ENCODE peak calls at places on chromosomes 1 and 21, in ten cellular contexts. One of them, this sample, is unnamed.

GRCh38 chr1:231850786-231851185 is 224.2 kb downstream of the DISC1 start:
- DNase-seq in cardiac fibroblast: peak; percentile 76
- DNase-seq in fibroblast of lung: no peak
- DNase-seq in fibroblast of pulmonary artery: no peak
- DNase-seq in NCI-H1092: no peak
- DNase-seq in progenitor cell of endocrine pancreas: no peak
- DNase-seq in breast epithelium: no peak
- DNase-seq in kidney: no peak
- DNase-seq in GM03348: no peak
- DNase-seq in Right ventricle myocardium superior: peak; percentile 67
- DNase-seq in this sample: no peak

GRCh38 chr1:24928631-24929090 is 1.4 kb downstream of the RUNX3 start:
- DNase-seq in cardiac fibroblast: no peak
- DNase-seq in fibroblast of lung: no peak
- DNase-seq in fibroblast of pulmonary artery: no peak
- DNase-seq in NCI-H1092: no peak
- DNase-seq in progenitor cell of endocrine pancreas: no peak
- DNase-seq in breast epithelium: no peak
- DNase-seq in kidney: no peak
- DNase-seq in GM03348: no peak
- DNase-seq in Right ventricle myocardium superior: peak; percentile 42
- DNase-seq in this sample: no peak

GRCh38 chr21:44370027-44370735 is 16.8 kb downstream of the TRPM2 start:
- DNase-seq in cardiac fibroblast: no peak
- DNase-seq in fibroblast of lung: peak; percentile 37
- DNase-seq in fibroblast of pulmonary artery: peak; percentile 13
- DNase-seq in NCI-H1092: no peak
- DNase-seq in progenitor cell of endocrine pancreas: no peak
- DNase-seq in breast epithelium: no peak
- DNase-seq in kidney: peak; percentile 77
- DNase-seq in GM03348: no peak
- DNase-seq in Right ventricle myocardium superior: peak; percentile 32
- DNase-seq in this sample: peak; percentile 87

GRCh38 chr1:72000809-72001208 is 281.5 kb downstream of the NEGR1 start:
- DNase-seq in cardiac fibroblast: no peak
- DNase-seq in fibroblast of lung: peak; percentile 57
- DNase-seq in fibroblast of pulmonary artery: peak; percentile 13
- DNase-seq in NCI-H1092: no peak
- DNase-seq in progenitor cell of endocrine pancreas: no peak
- DNase-seq in breast epithelium: no peak
- DNase-seq in kidney: no peak
- DNase-seq in GM03348: no peak
- DNase-seq in Right ventricle myocardium superior: no peak
- DNase-seq in this sample: no peak

GRCh38 chr1:39640861-39641260 is 1.4 kb upstream of the HEYL start:
- DNase-seq in cardiac fibroblast: no peak
- DNase-seq in fibroblast of lung: no peak
- DNase-seq in fibroblast of pulmonary artery: no peak
- DNase-seq in NCI-H1092: no peak
- DNase-seq in progenitor cell of endocrine pancreas: no peak
- DNase-seq in breast epithelium: no peak
- DNase-seq in kidney: no peak
- DNase-seq in GM03348: no peak
- DNase-seq in Right ventricle myocardium superior: no peak
- DNase-seq in this sample: no peak

GRCh38 chr1:63775418-63776127 is 1.8 kb downstream of the ROR1 start:
- DNase-seq in cardiac fibroblast: no peak
- DNase-seq in fibroblast of lung: no peak
- DNase-seq in fibroblast of pulmonary artery: no peak
- DNase-seq in NCI-H1092: no peak
- DNase-seq in progenitor cell of endocrine pancreas: no peak
- DNase-seq in breast epithelium: no peak
- DNase-seq in kidney: no peak
- DNase-seq in GM03348: no peak
- DNase-seq in Right ventricle myocardium superior: no peak
- DNase-seq in this sample: no peak

GRCh38 chr1:40948741-40949528 is 30.6 kb upstream of the CTPS1 start:
- DNase-seq in cardiac fibroblast: peak; percentile 76
- DNase-seq in fibroblast of lung: peak; percentile 70
- DNase-seq in fibroblast of pulmonary artery: peak; percentile 80
- DNase-seq in NCI-H1092: peak; percentile 61
- DNase-seq in progenitor cell of endocrine pancreas: peak; percentile 32
- DNase-seq in breast epithelium: peak; percentile 71
- DNase-seq in kidney: no peak
- DNase-seq in GM03348: peak; percentile 84
- DNase-seq in Right ventricle myocardium superior: no peak
- DNase-seq in this sample: peak; percentile 69

GRCh38 chr1:22264464-22265330 is 121.8 kb upstream of the WNT4 start:
- DNase-seq in cardiac fibroblast: no peak
- DNase-seq in fibroblast of lung: no peak
- DNase-seq in fibroblast of pulmonary artery: no peak
- DNase-seq in NCI-H1092: no peak
- DNase-seq in progenitor cell of endocrine pancreas: no peak
- DNase-seq in breast epithelium: no peak
- DNase-seq in kidney: no peak
- DNase-seq in GM03348: no peak
- DNase-seq in Right ventricle myocardium superior: no peak
- DNase-seq in this sample: no peak

GRCh38 chr1:1758059-1758621 is 20.1 kb downstream of the NADK start:
- DNase-seq in cardiac fibroblast: no peak
- DNase-seq in fibroblast of lung: no peak
- DNase-seq in fibroblast of pulmonary artery: no peak
- DNase-seq in NCI-H1092: no peak
- DNase-seq in progenitor cell of endocrine pancreas: no peak
- DNase-seq in breast epithelium: no peak
- DNase-seq in kidney: peak; percentile 81
- DNase-seq in GM03348: no peak
- DNase-seq in Right ventricle myocardium superior: no peak
- DNase-seq in this sample: no peak

GRCh38 chr1:183913556-183913955 is 108.6 kb downstream of the RGL1 start:
- DNase-seq in cardiac fibroblast: no peak
- DNase-seq in fibroblast of lung: peak; percentile 59
- DNase-seq in fibroblast of pulmonary artery: peak; percentile 17
- DNase-seq in NCI-H1092: no peak
- DNase-seq in progenitor cell of endocrine pancreas: no peak
- DNase-seq in breast epithelium: no peak
- DNase-seq in kidney: no peak
- DNase-seq in GM03348: peak; percentile 20
- DNase-seq in Right ventricle myocardium superior: no peak
- DNase-seq in this sample: no peak